ENCODE peak calls at places on chromosomes 5 and 9, in ten cellular contexts. H, P, F, X, U, L, I, R, C and J are unnamed samples.

GRCh38 chr9:125066839-125067619 is 76.3 kb downstream of the SCAI start:
- DNase-seq in R (no peak), L (no peak), P (no peak), F (peak; percentile 8), X (no peak), U (no peak), C (no peak), I (no peak), H (no peak), J (no peak)

GRCh38 chr5:33282696-33283095 is 158.1 kb upstream of the TARS1 start:
- DNase-seq in I (no peak), X (no peak), R (no peak), H (no peak), F (no peak), U (no peak), C (no peak), L (no peak), P (no peak), J (no peak)

GRCh38 chr9:134154262-134154701 is 10.1 kb downstream of the RNU6ATAC start:
- DNase-seq in L (no peak), I (no peak), F (no peak), C (no peak), U (no peak), R (no peak), H (no peak), P (no peak), X (no peak), J (no peak)

GRCh38 chr5:54761213-54761701 is 224.1 kb downstream of the ESM1 start:
- DNase-seq in P (no peak), R (no peak), U (no peak), L (no peak), I (peak; percentile 64), H (no peak), F (peak; percentile 99), C (no peak), X (no peak), J (no peak)

GRCh38 chr5:158589939-158590338 is 509.8 kb downstream of the EBF1 start:
- DNase-seq in U (no peak), F (no peak), L (no peak), H (no peak), X (peak; percentile 71), I (no peak), C (no peak), P (no peak), R (no peak), J (no peak)

GRCh38 chr5:119445544-119445943 is 6.8 kb upstream of the HSD17B4 start:
- DNase-seq in H (no peak), P (no peak), L (no peak), R (no peak), F (no peak), I (no peak), C (no peak), U (no peak), X (no peak), J (no peak)

GRCh38 chr9:119841005-119841404 is 471.8 kb upstream of the BRINP1 start:
- DNase-seq in U (no peak), F (no peak), H (no peak), P (no peak), L (no peak), C (no peak), X (no peak), I (no peak), R (no peak), J (no peak)

GRCh38 chr9:38024036-38024681 is 44.9 kb downstream of the SHB start:
- DNase-seq in H (peak; percentile 62), F (no peak), I (peak; percentile 63), C (no peak), L (no peak), U (peak; percentile 81), X (no peak), R (no peak), P (peak; percentile 79), J (peak; percentile 92)

GRCh38 chr9:126678989-126679388 is 65.3 kb downstream of the LMX1B start:
- DNase-seq in I (no peak), R (no peak), X (no peak), F (no peak), P (no peak), U (no peak), H (no peak), L (no peak), C (no peak), J (no peak)